ENCODE peak calls at places on chromosomes 13 and 19, in ten cellular contexts. J, T, Q, H, I, S, L, P, Y and V are unnamed samples. For H3K27me3, the result is how much of the 10 kb centered on the place peaks cover.

GRCh38 chr13:113393572-113394503 is 29.9 kb upstream of the GRTP1 start:
- DNase-seq in J (peak), T (peak), Q (peak), H (peak), I (peak), S (no peak), L (peak), P (peak), Y (peak), V (no peak)

GRCh38 chr19:20422616-20423205 is 142.9 kb downstream of the ZNF737 start:
- DNase-seq in J (peak), T (no peak), Q (no peak), H (peak), I (no peak), S (peak), L (no peak), P (no peak), Y (no peak), V (no peak)

GRCh38 chr13:111359237-111359915 is 38.9 kb downstream of the TEX29 start:
- DNase-seq in J (no peak), T (peak), Q (no peak), H (peak), I (no peak), S (no peak), L (no peak), P (no peak), Y (no peak), V (no peak)

GRCh38 chr13:79429309-79429708 is 23.3 kb upstream of the RBM26 start:
- DNase-seq in J (no peak), T (no peak), Q (no peak), H (no peak), I (no peak), S (no peak), L (no peak), P (no peak), Y (no peak), V (no peak)

GRCh38 chr19:55626350-55626749 is 2.0 kb upstream of the ZNF784 start:
- DNase-seq in J (no peak), T (no peak), Q (no peak), H (no peak), I (no peak), S (no peak), L (no peak), P (no peak), Y (no peak), V (no peak)

GRCh38 chr19:29711584-29712132 is 3.4 kb downstream of the C19orf12 start:
- DNase-seq in J (no peak), T (no peak), Q (no peak), H (no peak), I (no peak), S (no peak), L (no peak), P (no peak), Y (no peak), V (no peak)

GRCh38 chr19:6229951-6230712 is 49.6 kb downstream of the MLLT1 start:
- DNase-seq in J (no peak), T (no peak), Q (no peak), H (no peak), I (no peak), S (peak), L (no peak), P (no peak), Y (no peak), V (no peak)

GRCh38 chr19:6209233-6209632 is 70.5 kb downstream of the MLLT1 start:
- DNase-seq in J (no peak), T (no peak), Q (no peak), H (no peak), I (no peak), S (no peak), L (no peak), P (no peak), Y (no peak), V (no peak)

GRCh38 chr19:54201980-54202379 is 1.3 kb downstream of the RPS9 start:
- DNase-seq in J (no peak), T (no peak), Q (no peak), H (no peak), I (no peak), S (no peak), L (no peak), P (no peak), Y (no peak), V (no peak)

GRCh38 chr19:35117017-35117570 is 1.5 kb downstream of the FXYD3 start:
- DNase-seq in J (no peak), T (no peak), Q (no peak), H (no peak), I (no peak), S (no peak), L (no peak), P (no peak), Y (no peak), V (no peak)

GRCh38 chr19:16594131-16594586 is 21.9 kb upstream of the SLC35E1 start:
- DNase-seq in J (no peak), T (no peak), Q (no peak), H (no peak), I (no peak), S (no peak), L (no peak), P (no peak), Y (peak), V (no peak)

GRCh38 chr13:113029487-113030258 is 60.7 kb downstream of the MCF2L start:
- DNase-seq in J (peak), T (peak), Q (peak), H (peak), I (no peak), S (no peak), L (peak), P (no peak), Y (peak), V (no peak)

GRCh38 chr13:114136576-114136975 is 4.2 kb upstream of the RASA3 start:
- DNase-seq in J (no peak), T (no peak), Q (no peak), H (no peak), I (no peak), S (no peak), L (no peak), P (no peak), Y (no peak), V (no peak)

GRCh38 chr13:52374389-52374788 is 31.6 kb downstream of the THSD1 start:
- DNase-seq in J (no peak), T (no peak), Q (no peak), H (no peak), I (no peak), S (no peak), L (no peak), P (no peak), Y (no peak), V (no peak)

GRCh38 chr19:51479531-51480331 is 1.4 kb downstream of the CEACAM18 start:
- DNase-seq in J (no peak), T (no peak), Q (peak), H (no peak), I (no peak), S (no peak), L (no peak), P (no peak), Y (no peak), V (no peak)

GRCh38 chr13:34343413-34343812 is 525.5 kb downstream of the RFC3 start:
- DNase-seq in J (no peak), T (no peak), Q (no peak), H (no peak), I (peak), S (no peak), L (no peak), P (no peak), Y (no peak), V (no peak)

GRCh38 chr19:28466107-28467045 is 746.6 kb downstream of the UQCRFS1 start:
- DNase-seq in J (peak), T (peak), Q (peak), H (peak), I (peak), S (no peak), L (peak), P (peak), Y (peak), V (no peak)

GRCh38 chr19:27744926-27745844 is 1467.8 kb downstream of the UQCRFS1 start:
- DNase-seq in J (no peak), T (peak), Q (no peak), H (no peak), I (peak), S (peak), L (peak), P (no peak), Y (no peak), V (no peak)

GRCh38 chr19:50486823-50487515 is 10.3 kb upstream of the GARIN5A start:
- DNase-seq in J (no peak), T (peak), Q (peak), H (peak), I (peak), S (no peak), L (peak), P (no peak), Y (peak), V (no peak)

GRCh38 chr13:64723735-64724134 is 2506.4 kb downstream of the PCDH9 start:
- DNase-seq in J (no peak), T (no peak), Q (peak), H (no peak), I (peak), S (no peak), L (no peak), P (no peak), Y (no peak), V (peak)

GRCh38 chr19:17091758-17092333 is 16.3 kb downstream of the MYO9B start:
- DNase-seq in J (no peak), T (no peak), Q (no peak), H (no peak), I (no peak), S (no peak), L (peak), P (peak), Y (peak), V (no peak)

GRCh38 chr19:55285225-55285890 is 1.6 kb downstream of the BRSK1 start:
- DNase-seq in J (no peak), T (no peak), Q (no peak), H (no peak), I (peak), S (no peak), L (no peak), P (no peak), Y (no peak), V (no peak)

GRCh38 chr19:43934055-43934984 is 762 bp downstream of the ZNF45 start:
- DNase-seq in J (no peak), T (no peak), Q (peak), H (peak), I (peak), S (no peak), L (no peak), P (no peak), Y (peak), V (no peak)

GRCh38 chr19:46049597-46049996 is 8.8 kb upstream of the IGFL4 start:
- DNase-seq in J (no peak), T (peak), Q (no peak), H (no peak), I (no peak), S (no peak), L (no peak), P (no peak), Y (no peak), V (no peak)

GRCh38 chr13:64925727-64926126 is 2304.4 kb downstream of the PCDH9 start:
- DNase-seq in J (no peak), T (no peak), Q (no peak), H (no peak), I (no peak), S (no peak), L (no peak), P (no peak), Y (no peak), V (no peak)

GRCh38 chr19:46898731-46899130 is 37.9 kb downstream of the ARHGAP35 start:
- DNase-seq in J (no peak), T (no peak), Q (no peak), H (no peak), I (peak), S (peak), L (no peak), P (no peak), Y (no peak), V (no peak)

GRCh38 chr19:10353793-10354391 is 14.5 kb upstream of the ICAM3 start:
- DNase-seq in J (no peak), T (peak), Q (peak), H (peak), I (peak), S (no peak), L (no peak), P (no peak), Y (no peak), V (no peak)

GRCh38 chr13:33285420-33286124 is at the start of gene STARD13:
- DNase-seq in J (peak), T (peak), Q (peak), H (peak), I (peak), S (peak), L (peak), P (peak), Y (peak), V (peak)

GRCh38 chr19:46317339-46317738 is 20.5 kb downstream of the HIF3A start:
- DNase-seq in J (no peak), T (no peak), Q (no peak), H (no peak), I (no peak), S (no peak), L (no peak), P (no peak), Y (no peak), V (no peak)

GRCh38 chr19:18604820-18605159 is 1.8 kb downstream of the CRLF1 start:
- DNase-seq in J (no peak), T (no peak), Q (no peak), H (no peak), I (no peak), S (no peak), L (no peak), P (no peak), Y (no peak), V (no peak)

DNA sequence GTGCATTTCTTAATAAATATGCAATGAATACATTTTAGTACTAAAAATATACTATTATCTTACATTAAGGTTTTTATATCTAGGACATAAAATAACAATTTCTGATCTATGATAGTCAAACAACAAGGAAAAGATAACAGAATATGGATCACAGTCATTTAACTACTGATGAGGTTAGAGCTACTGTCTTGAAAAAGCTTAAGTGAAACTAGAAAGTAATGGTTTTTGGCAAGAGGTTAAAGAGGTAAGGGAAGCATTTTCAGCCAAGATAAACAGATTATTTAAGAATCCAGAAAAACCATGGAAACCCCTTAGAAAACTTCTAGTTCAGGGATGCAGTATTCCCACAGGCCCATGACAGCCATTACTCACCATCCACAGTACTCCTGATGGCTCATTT is 787.4 kb downstream of the DACH1 start:
- DNase-seq in J (no peak), T (no peak), Q (no peak), H (no peak), I (peak), S (no peak), L (no peak), P (no peak), Y (no peak), V (no peak)
- TF ChIP-seq CTCF in J (no peak), T (no peak), Q (no peak), H (no peak), I (no peak), S (no peak), L (no peak), P (no peak), Y (no peak), V (no peak)

GRCh38 chr13:109910131-109910530 is 123.7 kb upstream of the IRS2 start:
- DNase-seq in J (no peak), T (no peak), Q (no peak), H (no peak), I (peak), S (no peak), L (no peak), P (no peak), Y (no peak), V (no peak)
- H3K27me3 ChIP-seq in J (under half), T (under half), Q (under half), H (under half), I (under half), S (under half), L (under half), P (under half), Y (under half), V (under half)

GRCh38 chr19:40571005-40571318 is 5.7 kb upstream of the SHKBP1 start:
- DNase-seq in J (no peak), T (no peak), Q (no peak), H (no peak), I (no peak), S (no peak), L (no peak), P (no peak), Y (no peak), V (no peak)

GRCh38 chr19:40567040-40567749 is 9.5 kb upstream of the SHKBP1 start:
- DNase-seq in J (no peak), T (no peak), Q (no peak), H (peak), I (peak), S (no peak), L (no peak), P (no peak), Y (no peak), V (no peak)

GRCh38 chr19:40571831-40572495 is 4.7 kb upstream of the SHKBP1 start:
- DNase-seq in J (no peak), T (no peak), Q (no peak), H (no peak), I (no peak), S (no peak), L (no peak), P (no peak), Y (no peak), V (no peak)

GRCh38 chr19:40567750-40568494 is 8.8 kb upstream of the SHKBP1 start:
- DNase-seq in J (no peak), T (no peak), Q (no peak), H (peak), I (peak), S (no peak), L (no peak), P (no peak), Y (no peak), V (no peak)

DNA sequence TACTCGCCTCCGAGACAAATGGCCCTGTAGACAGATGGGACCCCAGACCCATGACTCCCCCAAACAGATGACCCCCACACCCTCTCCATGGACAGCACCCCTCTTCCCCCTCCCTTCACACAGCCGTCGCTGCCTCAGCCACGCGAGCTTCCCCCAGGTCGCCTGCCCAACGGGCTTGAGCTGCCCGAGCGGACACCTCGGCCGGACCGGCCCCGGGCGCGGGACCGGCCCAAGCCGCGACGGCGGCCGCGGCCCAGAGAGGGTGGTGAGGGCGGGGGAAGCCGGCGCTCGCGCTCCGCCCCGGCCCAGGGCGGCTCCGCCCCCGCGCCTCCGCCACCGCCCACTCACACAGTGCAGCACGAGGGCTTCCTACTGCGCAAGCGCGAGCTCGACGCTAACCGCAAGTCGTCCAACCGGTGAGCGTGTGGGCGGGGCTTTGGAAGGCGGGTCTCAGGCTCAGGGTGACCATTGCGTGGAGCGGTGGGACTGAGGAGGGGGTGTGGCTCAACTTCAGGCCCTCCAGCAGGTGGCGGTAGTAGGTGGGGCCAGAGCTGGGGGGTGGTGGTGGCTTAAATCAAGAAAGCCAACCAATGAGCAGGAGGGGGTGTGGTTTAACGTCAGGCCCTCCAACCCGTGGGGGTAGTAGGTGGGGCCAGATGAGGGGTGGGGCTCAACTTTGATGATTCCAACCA is 6.2 kb upstream of the SHKBP1 start:
- DNase-seq in J (peak), T (peak), Q (peak), H (peak), I (peak), S (peak), L (peak), P (peak), Y (peak), V (peak)
- TF ChIP-seq CTCF in J (peak), T (no peak), Q (no peak), H (no peak), I (no peak), S (no peak), L (peak), P (no peak), Y (no peak), V (no peak)

DNA sequence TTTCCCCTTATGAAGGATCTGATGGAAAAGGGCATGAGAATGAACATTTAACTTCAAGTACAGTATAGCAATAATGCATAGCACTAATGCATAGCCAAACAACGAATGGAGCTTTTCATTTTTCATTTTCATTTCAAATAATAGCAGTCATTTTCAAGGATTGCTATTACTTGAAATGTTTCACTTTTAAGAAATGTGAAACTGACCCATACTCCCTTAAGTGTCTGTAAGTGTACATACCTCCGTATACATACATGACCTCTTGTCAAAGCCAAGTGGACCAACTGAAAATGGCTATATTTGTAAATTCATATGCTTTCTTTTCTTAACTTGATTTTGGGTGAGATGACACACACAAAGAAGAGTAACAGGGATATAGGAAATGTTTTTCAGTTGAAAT is 3.8 kb downstream of the RAP2A start:
- DNase-seq in J (no peak), T (no peak), Q (no peak), H (no peak), I (no peak), S (no peak), L (no peak), P (no peak), Y (no peak), V (no peak)
- H3K27me3 ChIP-seq in J (under half), T (under half), Q (under half), H (under half), I (under half), S (under half), L (under half), P (under half), Y (under half), V (under half)

GRCh38 chr13:27171244-27171829 is at the start of gene USP12:
- DNase-seq in J (no peak), T (peak), Q (no peak), H (no peak), I (peak), S (peak), L (no peak), P (no peak), Y (no peak), V (no peak)
- TF ChIP-seq CTCF in J (no peak), T (no peak), Q (no peak), H (peak), I (no peak), S (no peak), L (no peak), P (no peak), Y (no peak), V (no peak)

GRCh38 chr13:43786766-43787517 is at the start of gene ENOX1:
- DNase-seq in J (peak), T (peak), Q (peak), H (peak), I (peak), S (peak), L (peak), P (peak), Y (peak), V (no peak)
- H3K27me3 ChIP-seq in J (under half), T (under half), Q (under half), H (half or more), I (under half), S (under half), L (under half), P (under half), Y (half or more), V (under half)

GRCh38 chr13:98466634-98467236 is 110.2 kb downstream of the STK24 start:
- DNase-seq in J (no peak), T (peak), Q (peak), H (peak), I (peak), S (peak), L (no peak), P (no peak), Y (no peak), V (no peak)
- TF ChIP-seq CTCF in J (peak), T (peak), Q (peak), H (peak), I (peak), S (no peak), L (peak), P (no peak), Y (peak), V (peak)